ENCODE peak calls at places on chromosomes 6 and 20, in eight cellular contexts. One of them, this sample, is unnamed.
A peak's percentile ranks its signal among the peaks of the same experiment; 100 is the strongest.

GRCh38 chr6:89930789-89931188 is 36.5 kb downstream of the GJA10 start:
- DNase-seq in neural crest cell: no peak
- DNase-seq in cardiac fibroblast: no peak
- DNase-seq in neural progenitor cell: no peak
- DNase-seq in GM10248: no peak
- DNase-seq in nephron progenitor cell: no peak
- DNase-seq in dorsolateral prefrontal cortex: no peak
- DNase-seq in BJ: no peak
- DNase-seq in this sample: no peak

GRCh38 chr6:168525926-168526630 is 85.1 kb downstream of the SMOC2 start:
- DNase-seq in neural crest cell: no peak
- DNase-seq in cardiac fibroblast: no peak
- DNase-seq in neural progenitor cell: no peak
- DNase-seq in GM10248: no peak
- DNase-seq in nephron progenitor cell: no peak
- DNase-seq in dorsolateral prefrontal cortex: no peak
- DNase-seq in BJ: no peak
- DNase-seq in this sample: no peak

GRCh38 chr6:170027111-170028043 is 263.5 kb downstream of the DLL1 start:
- DNase-seq in neural crest cell: no peak
- DNase-seq in cardiac fibroblast: no peak
- DNase-seq in neural progenitor cell: no peak
- DNase-seq in GM10248: no peak
- DNase-seq in nephron progenitor cell: no peak
- DNase-seq in dorsolateral prefrontal cortex: no peak
- DNase-seq in BJ: no peak
- DNase-seq in this sample: no peak

GRCh38 chr6:133101790-133102189 is 139.4 kb upstream of the EYA4 start:
- DNase-seq in neural crest cell: no peak
- DNase-seq in cardiac fibroblast: no peak
- DNase-seq in neural progenitor cell: no peak
- DNase-seq in GM10248: no peak
- DNase-seq in nephron progenitor cell: no peak
- DNase-seq in dorsolateral prefrontal cortex: no peak
- DNase-seq in BJ: no peak
- DNase-seq in this sample: no peak

GRCh38 chr6:90049295-90049694 is 155.0 kb downstream of the GJA10 start:
- DNase-seq in neural crest cell: no peak
- DNase-seq in cardiac fibroblast: no peak
- DNase-seq in neural progenitor cell: no peak
- DNase-seq in GM10248: no peak
- DNase-seq in nephron progenitor cell: no peak
- DNase-seq in dorsolateral prefrontal cortex: no peak
- DNase-seq in BJ: no peak
- DNase-seq in this sample: no peak

GRCh38 chr6:85756982-85757381 is 114.3 kb upstream of the SYNCRIP start:
- DNase-seq in neural crest cell: no peak
- DNase-seq in cardiac fibroblast: peak; percentile 51
- DNase-seq in neural progenitor cell: peak; percentile 11
- DNase-seq in GM10248: no peak
- DNase-seq in nephron progenitor cell: no peak
- DNase-seq in dorsolateral prefrontal cortex: no peak
- DNase-seq in BJ: no peak
- DNase-seq in this sample: no peak

GRCh38 chr6:46170357-46171289 is at the start of gene ENPP5:
- DNase-seq in neural crest cell: peak; percentile 58
- DNase-seq in cardiac fibroblast: peak; percentile 32
- DNase-seq in neural progenitor cell: peak; percentile 93
- DNase-seq in GM10248: peak; percentile 88
- DNase-seq in nephron progenitor cell: peak; percentile 88
- DNase-seq in dorsolateral prefrontal cortex: peak; percentile 95
- DNase-seq in BJ: no peak
- DNase-seq in this sample: peak; percentile 89

GRCh38 chr6:108152446-108152845 is 13.4 kb upstream of the NR2E1 start:
- DNase-seq in neural crest cell: no peak
- DNase-seq in cardiac fibroblast: no peak
- DNase-seq in neural progenitor cell: no peak
- DNase-seq in GM10248: no peak
- DNase-seq in nephron progenitor cell: no peak
- DNase-seq in dorsolateral prefrontal cortex: no peak
- DNase-seq in BJ: no peak
- DNase-seq in this sample: no peak

GRCh38 chr20:51802170-51802745 is at the start of gene SALL4:
- DNase-seq in neural crest cell: peak; percentile 63
- DNase-seq in cardiac fibroblast: no peak
- DNase-seq in neural progenitor cell: peak; percentile 97
- DNase-seq in GM10248: no peak
- DNase-seq in nephron progenitor cell: peak; percentile 78
- DNase-seq in dorsolateral prefrontal cortex: no peak
- DNase-seq in BJ: no peak
- DNase-seq in this sample: no peak

GRCh38 chr6:56840467-56841371 is 114.2 kb upstream of the BEND6 start:
- DNase-seq in neural crest cell: no peak
- DNase-seq in cardiac fibroblast: peak; percentile 56
- DNase-seq in neural progenitor cell: no peak
- DNase-seq in GM10248: no peak
- DNase-seq in nephron progenitor cell: no peak
- DNase-seq in dorsolateral prefrontal cortex: no peak
- DNase-seq in BJ: no peak
- DNase-seq in this sample: no peak

GRCh38 chr6:28648035-28648877 is 122.6 kb downstream of the GPX5 start:
- DNase-seq in neural crest cell: peak; percentile 89
- DNase-seq in cardiac fibroblast: peak; percentile 79
- DNase-seq in neural progenitor cell: peak; percentile 85
- DNase-seq in GM10248: peak; percentile 43
- DNase-seq in nephron progenitor cell: peak; percentile 77
- DNase-seq in dorsolateral prefrontal cortex: peak; percentile 46
- DNase-seq in BJ: peak; percentile 31
- DNase-seq in this sample: peak; percentile 43

GRCh38 chr6:134171517-134171916 is 119.1 kb upstream of the SLC2A12 start:
- DNase-seq in neural crest cell: no peak
- DNase-seq in cardiac fibroblast: peak; percentile 66
- DNase-seq in neural progenitor cell: no peak
- DNase-seq in GM10248: no peak
- DNase-seq in nephron progenitor cell: no peak
- DNase-seq in dorsolateral prefrontal cortex: no peak
- DNase-seq in BJ: no peak
- DNase-seq in this sample: no peak

GRCh38 chr6:12890171-12890790 is 173.7 kb downstream of the PHACTR1 start:
- DNase-seq in neural crest cell: no peak
- DNase-seq in cardiac fibroblast: no peak
- DNase-seq in neural progenitor cell: no peak
- DNase-seq in GM10248: no peak
- DNase-seq in nephron progenitor cell: peak; percentile 19
- DNase-seq in dorsolateral prefrontal cortex: no peak
- DNase-seq in BJ: no peak
- DNase-seq in this sample: no peak
- TF ChIP-seq CTCF in neural crest cell: peak; percentile 47
- TF ChIP-seq CTCF in cardiac fibroblast: peak; percentile 67
- TF ChIP-seq CTCF in neural progenitor cell: peak; percentile 46
- TF ChIP-seq CTCF in GM10248: peak; percentile 14
- TF ChIP-seq CTCF in nephron progenitor cell: peak; percentile 12
- TF ChIP-seq CTCF in dorsolateral prefrontal cortex: no peak
- TF ChIP-seq CTCF in BJ: peak; percentile 43
- TF ChIP-seq CTCF in this sample: peak; percentile 20

GRCh38 chr6:64325093-64325492 is 689.5 kb downstream of the PHF3 start:
- DNase-seq in neural crest cell: no peak
- DNase-seq in cardiac fibroblast: no peak
- DNase-seq in neural progenitor cell: no peak
- DNase-seq in GM10248: no peak
- DNase-seq in nephron progenitor cell: no peak
- DNase-seq in dorsolateral prefrontal cortex: no peak
- DNase-seq in BJ: no peak
- DNase-seq in this sample: no peak

GRCh38 chr6:64334646-64335045 is 699.0 kb downstream of the PHF3 start:
- DNase-seq in neural crest cell: no peak
- DNase-seq in cardiac fibroblast: peak; percentile 34
- DNase-seq in neural progenitor cell: no peak
- DNase-seq in GM10248: no peak
- DNase-seq in nephron progenitor cell: no peak
- DNase-seq in dorsolateral prefrontal cortex: no peak
- DNase-seq in BJ: no peak
- DNase-seq in this sample: no peak

GRCh38 chr6:64326939-64327338 is 691.3 kb downstream of the PHF3 start:
- DNase-seq in neural crest cell: no peak
- DNase-seq in cardiac fibroblast: no peak
- DNase-seq in neural progenitor cell: no peak
- DNase-seq in GM10248: no peak
- DNase-seq in nephron progenitor cell: no peak
- DNase-seq in dorsolateral prefrontal cortex: no peak
- DNase-seq in BJ: no peak
- DNase-seq in this sample: no peak

GRCh38 chr6:64335195-64335594 is 699.6 kb downstream of the PHF3 start:
- DNase-seq in neural crest cell: no peak
- DNase-seq in cardiac fibroblast: peak; percentile 12
- DNase-seq in neural progenitor cell: no peak
- DNase-seq in GM10248: no peak
- DNase-seq in nephron progenitor cell: no peak
- DNase-seq in dorsolateral prefrontal cortex: no peak
- DNase-seq in BJ: no peak
- DNase-seq in this sample: no peak

DNA sequence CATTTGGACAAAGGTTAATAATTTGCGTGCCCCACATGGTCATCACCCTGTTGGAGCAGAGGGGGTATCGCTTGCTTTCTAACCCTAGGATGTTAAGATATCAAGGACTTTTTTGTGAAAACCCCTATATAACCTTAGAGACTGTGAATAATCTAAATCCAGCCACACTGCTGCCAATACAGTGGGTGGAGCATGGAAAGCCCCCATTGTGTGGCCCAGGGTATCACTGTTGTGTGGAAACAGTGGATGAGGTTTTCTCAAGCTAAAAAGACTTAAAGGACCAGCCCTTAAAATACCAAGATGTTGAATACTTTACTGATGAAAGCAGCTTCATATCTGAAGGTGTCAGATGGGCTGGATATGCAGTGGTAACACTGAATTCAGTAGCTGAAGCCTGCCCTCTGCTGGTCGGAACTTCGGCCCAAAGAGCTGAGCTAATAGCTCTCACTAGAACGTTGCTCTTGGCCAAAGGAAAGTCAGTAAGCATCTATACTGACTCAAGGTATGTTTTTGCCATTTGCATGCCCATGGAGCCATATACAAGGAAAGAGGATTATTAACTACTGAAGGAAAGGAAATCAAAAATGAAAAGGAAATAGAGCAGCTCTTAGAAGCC is 695.2 kb downstream of the PHF3 start:
- DNase-seq in neural crest cell: peak; percentile 78
- DNase-seq in cardiac fibroblast: peak; percentile 67
- DNase-seq in neural progenitor cell: peak; percentile 81
- DNase-seq in GM10248: no peak
- DNase-seq in nephron progenitor cell: peak; percentile 83
- DNase-seq in dorsolateral prefrontal cortex: peak; percentile 65
- DNase-seq in BJ: no peak
- DNase-seq in this sample: no peak
- TF ChIP-seq CTCF in neural crest cell: peak; percentile 78
- TF ChIP-seq CTCF in cardiac fibroblast: peak; percentile 59
- TF ChIP-seq CTCF in neural progenitor cell: peak; percentile 82
- TF ChIP-seq CTCF in GM10248: peak; percentile 79
- TF ChIP-seq CTCF in nephron progenitor cell: peak; percentile 66
- TF ChIP-seq CTCF in dorsolateral prefrontal cortex: peak; percentile 61
- TF ChIP-seq CTCF in BJ: peak; percentile 34
- TF ChIP-seq CTCF in this sample: peak; percentile 78

GRCh38 chr20:36573103-36573797 is at the start of gene TGIF2:
- DNase-seq in neural crest cell: peak; percentile 87
- DNase-seq in cardiac fibroblast: peak; percentile 87
- DNase-seq in neural progenitor cell: peak; percentile 98
- DNase-seq in GM10248: peak; percentile 99
- DNase-seq in nephron progenitor cell: peak; percentile 95
- DNase-seq in dorsolateral prefrontal cortex: no peak
- DNase-seq in BJ: peak; percentile 37
- DNase-seq in this sample: peak; percentile 99

GRCh38 chr20:36574278-36575065 is 1.1 kb downstream of the TGIF2 start:
- DNase-seq in neural crest cell: peak; percentile 43
- DNase-seq in cardiac fibroblast: peak; percentile 62
- DNase-seq in neural progenitor cell: peak; percentile 74
- DNase-seq in GM10248: peak; percentile 58
- DNase-seq in nephron progenitor cell: peak; percentile 76
- DNase-seq in dorsolateral prefrontal cortex: peak; percentile 26
- DNase-seq in BJ: no peak
- DNase-seq in this sample: peak; percentile 64

GRCh38 chr20:36572701-36573102 is 695 bp upstream of the TGIF2 start:
- DNase-seq in neural crest cell: peak; percentile 26
- DNase-seq in cardiac fibroblast: peak; percentile 15
- DNase-seq in neural progenitor cell: peak; percentile 64
- DNase-seq in GM10248: peak; percentile 56
- DNase-seq in nephron progenitor cell: no peak
- DNase-seq in dorsolateral prefrontal cortex: no peak
- DNase-seq in BJ: no peak
- DNase-seq in this sample: peak; percentile 48

GRCh38 chr20:36573798-36574277 is 441 bp downstream of the TGIF2 start:
- DNase-seq in neural crest cell: no peak
- DNase-seq in cardiac fibroblast: peak; percentile 14
- DNase-seq in neural progenitor cell: no peak
- DNase-seq in GM10248: peak; percentile 64
- DNase-seq in nephron progenitor cell: no peak
- DNase-seq in dorsolateral prefrontal cortex: no peak
- DNase-seq in BJ: no peak
- DNase-seq in this sample: peak; percentile 72

GRCh38 chr20:36575066-36575743 is 1.8 kb downstream of the TGIF2 start:
- DNase-seq in neural crest cell: no peak
- DNase-seq in cardiac fibroblast: peak; percentile 74
- DNase-seq in neural progenitor cell: peak; percentile 36
- DNase-seq in GM10248: peak; percentile 45
- DNase-seq in nephron progenitor cell: peak; percentile 31
- DNase-seq in dorsolateral prefrontal cortex: no peak
- DNase-seq in BJ: no peak
- DNase-seq in this sample: peak; percentile 50
- TF ChIP-seq CTCF in neural crest cell: no peak
- TF ChIP-seq CTCF in cardiac fibroblast: no peak
- TF ChIP-seq CTCF in neural progenitor cell: no peak
- TF ChIP-seq CTCF in GM10248: no peak
- TF ChIP-seq CTCF in nephron progenitor cell: no peak
- TF ChIP-seq CTCF in dorsolateral prefrontal cortex: no peak
- TF ChIP-seq CTCF in BJ: no peak
- TF ChIP-seq CTCF in this sample: no peak

DNA sequence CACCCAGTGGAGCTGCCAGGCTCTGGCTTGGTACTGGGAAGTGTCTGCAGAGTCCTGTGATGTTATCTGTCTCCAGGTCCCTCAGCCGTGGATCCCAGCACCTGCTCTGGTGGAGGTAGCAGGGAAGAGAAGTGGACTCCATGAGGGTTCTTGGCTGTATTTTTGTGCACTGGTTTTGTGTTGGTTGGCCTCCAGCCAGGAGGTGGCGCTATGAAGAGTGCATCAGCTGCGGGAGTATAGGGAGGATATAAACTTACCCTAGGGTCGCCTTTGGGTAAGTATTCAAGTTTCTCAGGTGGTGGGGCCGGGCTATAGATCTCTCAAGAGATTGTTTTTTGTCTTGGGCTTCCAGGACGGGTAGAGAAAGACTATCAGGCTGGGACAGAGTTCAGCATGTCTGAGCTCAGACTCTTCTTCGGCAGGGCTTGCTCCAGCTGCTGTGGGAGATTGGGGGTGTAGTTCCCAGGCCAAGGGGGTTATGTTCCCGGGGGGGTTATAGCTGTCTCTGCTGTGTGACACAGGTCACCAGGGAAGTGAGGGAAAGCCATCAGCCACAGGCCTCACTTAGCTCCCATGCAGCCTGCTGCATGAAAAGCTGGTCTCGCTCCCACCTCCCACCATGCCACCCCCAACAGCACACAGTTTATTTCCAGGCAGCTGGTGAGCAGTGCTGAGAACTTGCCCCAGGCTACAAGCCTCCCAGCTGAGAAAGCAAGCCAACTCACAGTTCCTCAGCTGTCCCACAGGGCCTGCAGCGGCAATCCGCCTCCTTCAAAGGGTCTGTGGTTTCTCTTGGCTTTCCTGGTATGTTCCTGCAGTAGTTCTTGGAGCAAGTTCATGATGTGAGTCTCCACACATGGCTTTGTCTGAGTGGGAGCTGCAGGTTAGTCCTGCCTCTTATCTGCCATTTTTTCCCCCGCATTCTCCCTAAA is 115.7 kb downstream of the AIG1 start:
- DNase-seq in neural crest cell: no peak
- DNase-seq in cardiac fibroblast: peak; percentile 84
- DNase-seq in neural progenitor cell: no peak
- DNase-seq in GM10248: no peak
- DNase-seq in nephron progenitor cell: no peak
- DNase-seq in dorsolateral prefrontal cortex: no peak
- DNase-seq in BJ: peak; percentile 85
- DNase-seq in this sample: no peak
- TF ChIP-seq CTCF in neural crest cell: no peak
- TF ChIP-seq CTCF in cardiac fibroblast: no peak
- TF ChIP-seq CTCF in neural progenitor cell: peak; percentile 20
- TF ChIP-seq CTCF in GM10248: no peak
- TF ChIP-seq CTCF in nephron progenitor cell: no peak
- TF ChIP-seq CTCF in dorsolateral prefrontal cortex: no peak
- TF ChIP-seq CTCF in BJ: no peak
- TF ChIP-seq CTCF in this sample: no peak